ENCODE peak calls at places on chromosome 4, in five cellular contexts. One of them, this sample, is unnamed. For H3K4me1, the result is how much of the 10 kb centered on the place peaks cover.

GRCh38 chr4:150104401-150105027 is 26.3 kb downstream of the DCLK2 start:
- DNase-seq in upper lobe of right lung: no peak
- DNase-seq in CD8-positive, alpha-beta T cell: no peak
- DNase-seq in psoas muscle: no peak
- DNase-seq in heart left ventricle: no peak
- DNase-seq in this sample: no peak

GRCh38 chr4:125421547-125421946 is 106.8 kb downstream of the FAT4 start:
- DNase-seq in psoas muscle: no peak
- DNase-seq in CD8-positive, alpha-beta T cell: no peak
- DNase-seq in upper lobe of right lung: no peak
- DNase-seq in heart left ventricle: no peak
- DNase-seq in this sample: no peak

GRCh38 chr4:134944115-134944514 is 742.5 kb upstream of the PABPC4L start:
- DNase-seq in heart left ventricle: no peak
- DNase-seq in upper lobe of right lung: no peak
- DNase-seq in CD8-positive, alpha-beta T cell: no peak
- DNase-seq in psoas muscle: no peak
- DNase-seq in this sample: no peak

GRCh38 chr4:33980361-33980760 is 2264.0 kb downstream of the ARAP2 start:
- DNase-seq in upper lobe of right lung: no peak
- DNase-seq in psoas muscle: no peak
- DNase-seq in heart left ventricle: no peak
- DNase-seq in CD8-positive, alpha-beta T cell: no peak
- DNase-seq in this sample: no peak

GRCh38 chr4:153634737-153635353 is 49.2 kb upstream of the TLR2 start:
- DNase-seq in upper lobe of right lung: no peak
- DNase-seq in heart left ventricle: no peak
- DNase-seq in psoas muscle: no peak
- DNase-seq in CD8-positive, alpha-beta T cell: no peak
- DNase-seq in this sample: no peak

GRCh38 chr4:152033621-152034020 is 272.8 kb upstream of the GATB start:
- DNase-seq in heart left ventricle: no peak
- DNase-seq in CD8-positive, alpha-beta T cell: no peak
- DNase-seq in upper lobe of right lung: no peak
- DNase-seq in psoas muscle: no peak
- DNase-seq in this sample: no peak

GRCh38 chr4:66062044-66062443 is 391.8 kb upstream of the EPHA5 start:
- DNase-seq in CD8-positive, alpha-beta T cell: no peak
- DNase-seq in psoas muscle: no peak
- DNase-seq in upper lobe of right lung: no peak
- DNase-seq in heart left ventricle: no peak
- DNase-seq in this sample: no peak

GRCh38 chr4:41468122-41468521 is 69.8 kb upstream of the LIMCH1 start:
- DNase-seq in psoas muscle: no peak
- DNase-seq in upper lobe of right lung: no peak
- DNase-seq in CD8-positive, alpha-beta T cell: no peak
- DNase-seq in heart left ventricle: no peak
- DNase-seq in this sample: no peak

GRCh38 chr4:108044951-108045686 is 55.4 kb downstream of the HADH start:
- DNase-seq in heart left ventricle: no peak
- DNase-seq in psoas muscle: no peak
- DNase-seq in upper lobe of right lung: no peak
- DNase-seq in CD8-positive, alpha-beta T cell: no peak
- DNase-seq in this sample: no peak

GRCh38 chr4:108029321-108029720 is 39.6 kb downstream of the HADH start:
- DNase-seq in CD8-positive, alpha-beta T cell: no peak
- DNase-seq in heart left ventricle: no peak
- DNase-seq in upper lobe of right lung: no peak
- DNase-seq in psoas muscle: no peak
- DNase-seq in this sample: no peak

GRCh38 chr4:164068392-164068791 is 573.9 kb downstream of the TMA16 start:
- DNase-seq in CD8-positive, alpha-beta T cell: no peak
- DNase-seq in upper lobe of right lung: peak
- DNase-seq in psoas muscle: no peak
- DNase-seq in heart left ventricle: no peak
- DNase-seq in this sample: no peak

GRCh38 chr4:158010346-158010745 is 162.5 kb downstream of the GASK1B start:
- DNase-seq in psoas muscle: no peak
- DNase-seq in heart left ventricle: no peak
- DNase-seq in CD8-positive, alpha-beta T cell: no peak
- DNase-seq in upper lobe of right lung: no peak
- DNase-seq in this sample: no peak

GRCh38 chr4:185304944-185305690 is 90.6 kb downstream of the LRP2BP start:
- DNase-seq in psoas muscle: no peak
- DNase-seq in heart left ventricle: no peak
- DNase-seq in upper lobe of right lung: peak
- DNase-seq in CD8-positive, alpha-beta T cell: no peak
- DNase-seq in this sample: peak
- TF ChIP-seq CTCF in psoas muscle: peak
- TF ChIP-seq CTCF in heart left ventricle: peak
- TF ChIP-seq CTCF in upper lobe of right lung: peak
- TF ChIP-seq CTCF in CD8-positive, alpha-beta T cell: peak
- TF ChIP-seq CTCF in this sample: no peak

GRCh38 chr4:156694413-156694812 is 277.2 kb downstream of the PDGFC start:
- DNase-seq in upper lobe of right lung: no peak
- DNase-seq in CD8-positive, alpha-beta T cell: no peak
- DNase-seq in heart left ventricle: no peak
- DNase-seq in psoas muscle: no peak
- DNase-seq in this sample: no peak

GRCh38 chr4:156692016-156692415 is 279.6 kb downstream of the PDGFC start:
- DNase-seq in heart left ventricle: no peak
- DNase-seq in upper lobe of right lung: no peak
- DNase-seq in CD8-positive, alpha-beta T cell: no peak
- DNase-seq in psoas muscle: no peak
- DNase-seq in this sample: no peak

GRCh38 chr4:156695163-156695562 is 276.4 kb downstream of the PDGFC start:
- DNase-seq in upper lobe of right lung: no peak
- DNase-seq in heart left ventricle: no peak
- DNase-seq in CD8-positive, alpha-beta T cell: no peak
- DNase-seq in psoas muscle: no peak
- DNase-seq in this sample: no peak

GRCh38 chr4:156693557-156693956 is 278.0 kb downstream of the PDGFC start:
- DNase-seq in upper lobe of right lung: no peak
- DNase-seq in heart left ventricle: no peak
- DNase-seq in psoas muscle: no peak
- DNase-seq in CD8-positive, alpha-beta T cell: no peak
- DNase-seq in this sample: no peak
- H3K4me1 ChIP-seq in upper lobe of right lung: under half
- H3K4me1 ChIP-seq in heart left ventricle: under half
- H3K4me1 ChIP-seq in psoas muscle: under half
- H3K4me1 ChIP-seq in CD8-positive, alpha-beta T cell: under half
- H3K4me1 ChIP-seq in this sample: under half

DNA sequence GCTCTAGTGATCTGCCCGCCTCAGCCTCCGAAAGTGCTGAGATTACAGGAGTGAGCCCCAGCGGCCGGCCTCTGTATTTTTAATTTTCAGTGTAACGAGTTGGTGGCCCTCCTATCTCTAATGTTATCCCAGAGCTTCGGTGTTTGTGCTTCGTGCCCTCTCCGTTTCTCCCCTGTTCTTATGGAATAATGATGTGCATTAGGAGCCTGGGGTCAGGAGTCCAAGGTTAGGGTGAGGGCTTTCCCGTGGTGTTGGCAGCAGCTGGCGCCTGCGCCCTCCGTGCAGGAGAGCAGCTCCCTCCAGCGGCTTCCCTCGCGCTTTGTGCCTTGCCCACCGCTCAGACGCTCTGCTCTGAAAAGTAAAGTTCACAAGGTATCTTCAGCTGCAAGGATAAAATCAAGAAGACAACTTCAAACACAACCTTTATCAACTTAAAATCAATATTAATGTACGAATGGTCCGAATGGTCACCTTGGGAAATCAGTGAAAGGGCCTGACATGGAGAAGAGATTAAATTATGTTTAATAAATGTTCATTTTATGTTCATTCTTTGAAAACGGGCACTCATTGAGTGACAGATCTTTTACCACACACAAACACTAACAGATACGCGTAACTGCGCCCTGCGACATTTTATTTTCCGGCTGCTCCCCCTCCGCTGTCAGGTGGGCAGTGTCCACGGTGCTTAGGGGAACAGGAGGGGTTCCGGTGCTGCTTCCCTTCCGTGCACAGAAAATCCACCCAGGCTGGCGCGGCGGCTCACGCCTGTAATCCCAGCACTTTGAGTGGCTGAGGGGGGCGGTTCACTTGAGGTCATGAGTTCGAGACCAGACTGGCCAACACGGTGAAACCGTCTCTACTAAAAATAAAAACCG is 62.4 kb downstream of the TRAPPC11 start:
- DNase-seq in heart left ventricle: peak
- DNase-seq in psoas muscle: peak
- DNase-seq in CD8-positive, alpha-beta T cell: no peak
- DNase-seq in upper lobe of right lung: peak
- DNase-seq in this sample: peak
- H3K4me3 ChIP-seq in heart left ventricle: peak
- H3K4me3 ChIP-seq in psoas muscle: peak
- H3K4me3 ChIP-seq in CD8-positive, alpha-beta T cell: peak
- H3K4me3 ChIP-seq in upper lobe of right lung: peak
- H3K4me3 ChIP-seq in this sample: no peak

GRCh38 chr4:77184018-77184417 is 27.0 kb downstream of the CCNG2 start:
- DNase-seq in CD8-positive, alpha-beta T cell: no peak
- DNase-seq in psoas muscle: no peak
- DNase-seq in heart left ventricle: no peak
- DNase-seq in upper lobe of right lung: no peak
- DNase-seq in this sample: no peak
- TF ChIP-seq CTCF in CD8-positive, alpha-beta T cell: no peak
- TF ChIP-seq CTCF in psoas muscle: no peak
- TF ChIP-seq CTCF in heart left ventricle: no peak
- TF ChIP-seq CTCF in upper lobe of right lung: no peak
- TF ChIP-seq CTCF in this sample: no peak

GRCh38 chr4:145520172-145520571 is 38.5 kb downstream of the SMAD1 start:
- DNase-seq in heart left ventricle: no peak
- DNase-seq in psoas muscle: no peak
- DNase-seq in CD8-positive, alpha-beta T cell: no peak
- DNase-seq in upper lobe of right lung: no peak
- DNase-seq in this sample: no peak

GRCh38 chr4:145524535-145524934 is 42.9 kb downstream of the SMAD1 start:
- DNase-seq in CD8-positive, alpha-beta T cell: no peak
- DNase-seq in psoas muscle: no peak
- DNase-seq in heart left ventricle: no peak
- DNase-seq in upper lobe of right lung: no peak
- DNase-seq in this sample: no peak

GRCh38 chr4:145525291-145525740 is 43.7 kb downstream of the SMAD1 start:
- DNase-seq in heart left ventricle: no peak
- DNase-seq in CD8-positive, alpha-beta T cell: no peak
- DNase-seq in psoas muscle: no peak
- DNase-seq in upper lobe of right lung: no peak
- DNase-seq in this sample: no peak

GRCh38 chr4:145523117-145523516 is 41.5 kb downstream of the SMAD1 start:
- DNase-seq in upper lobe of right lung: no peak
- DNase-seq in heart left ventricle: no peak
- DNase-seq in psoas muscle: no peak
- DNase-seq in CD8-positive, alpha-beta T cell: no peak
- DNase-seq in this sample: no peak

DNA sequence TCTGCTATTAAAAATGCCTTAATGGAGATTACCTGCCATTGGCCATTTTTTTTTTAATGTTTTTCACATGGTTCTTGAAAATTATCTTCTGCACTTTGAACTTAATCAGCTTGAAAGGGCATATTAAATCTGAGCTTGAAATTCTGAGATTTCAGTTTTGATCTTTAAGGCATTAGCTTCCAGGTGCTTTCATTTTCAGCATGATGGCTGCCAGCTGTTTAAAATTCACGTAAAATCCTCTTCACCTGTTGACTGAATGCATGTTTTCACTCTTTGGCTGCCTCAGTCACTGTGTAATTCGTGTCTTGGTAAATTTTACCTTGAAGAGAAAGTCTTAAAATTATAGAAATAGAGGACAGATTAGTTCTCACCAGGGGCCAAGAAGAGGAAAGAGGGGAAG is 39.6 kb downstream of the SMAD1 start:
- DNase-seq in heart left ventricle: no peak
- DNase-seq in psoas muscle: no peak
- DNase-seq in CD8-positive, alpha-beta T cell: no peak
- DNase-seq in upper lobe of right lung: no peak
- DNase-seq in this sample: no peak
- H3K4me1 ChIP-seq in heart left ventricle: under half
- H3K4me1 ChIP-seq in psoas muscle: under half
- H3K4me1 ChIP-seq in CD8-positive, alpha-beta T cell: under half
- H3K4me1 ChIP-seq in upper lobe of right lung: under half
- H3K4me1 ChIP-seq in this sample: under half

GRCh38 chr4:69096111-69096656 is at the start of gene UGT2B7:
- DNase-seq in CD8-positive, alpha-beta T cell: no peak
- DNase-seq in psoas muscle: no peak
- DNase-seq in upper lobe of right lung: no peak
- DNase-seq in heart left ventricle: no peak
- DNase-seq in this sample: no peak
- H3K4me3 ChIP-seq in CD8-positive, alpha-beta T cell: no peak
- H3K4me3 ChIP-seq in psoas muscle: no peak
- H3K4me3 ChIP-seq in upper lobe of right lung: no peak
- H3K4me3 ChIP-seq in heart left ventricle: no peak
- H3K4me3 ChIP-seq in this sample: no peak

GRCh38 chr4:7194251-7195137 is 2.2 kb downstream of the SORCS2 start:
- DNase-seq in upper lobe of right lung: peak
- DNase-seq in psoas muscle: no peak
- DNase-seq in heart left ventricle: no peak
- DNase-seq in CD8-positive, alpha-beta T cell: no peak
- DNase-seq in this sample: peak
- TF ChIP-seq CTCF in upper lobe of right lung: peak
- TF ChIP-seq CTCF in psoas muscle: peak
- TF ChIP-seq CTCF in heart left ventricle: peak
- TF ChIP-seq CTCF in CD8-positive, alpha-beta T cell: no peak
- TF ChIP-seq CTCF in this sample: no peak

GRCh38 chr4:76435689-76436176 is 704 bp downstream of the SHROOM3 start:
- DNase-seq in CD8-positive, alpha-beta T cell: no peak
- DNase-seq in upper lobe of right lung: no peak
- DNase-seq in heart left ventricle: no peak
- DNase-seq in psoas muscle: no peak
- DNase-seq in this sample: no peak
- H3K4me1 ChIP-seq in CD8-positive, alpha-beta T cell: under half
- H3K4me1 ChIP-seq in upper lobe of right lung: under half
- H3K4me1 ChIP-seq in heart left ventricle: under half
- H3K4me1 ChIP-seq in psoas muscle: under half
- H3K4me1 ChIP-seq in this sample: under half

DNA sequence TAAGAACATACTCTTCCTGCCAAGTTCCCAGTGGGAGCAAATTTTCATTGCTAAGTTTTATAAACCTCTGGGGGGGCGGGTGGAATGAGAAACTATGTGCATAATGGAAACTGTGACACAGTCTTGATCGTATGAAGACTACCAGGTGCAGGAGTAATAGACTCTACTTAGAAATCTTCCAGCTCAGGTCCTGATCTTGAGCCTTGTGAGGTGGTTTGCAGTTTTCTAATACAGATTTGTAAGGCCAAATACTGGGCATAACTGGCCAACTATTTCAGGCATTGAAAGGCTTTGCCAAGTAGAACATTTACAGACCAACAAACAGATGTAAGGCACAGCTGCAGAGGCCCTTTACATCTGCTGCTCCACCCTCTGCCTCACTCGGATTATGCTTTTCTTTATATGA is 89.7 kb upstream of the CBR4 start:
- DNase-seq in psoas muscle: no peak
- DNase-seq in CD8-positive, alpha-beta T cell: no peak
- DNase-seq in upper lobe of right lung: no peak
- DNase-seq in heart left ventricle: peak
- DNase-seq in this sample: no peak
- H3K4me3 ChIP-seq in psoas muscle: no peak
- H3K4me3 ChIP-seq in CD8-positive, alpha-beta T cell: no peak
- H3K4me3 ChIP-seq in upper lobe of right lung: no peak
- H3K4me3 ChIP-seq in heart left ventricle: no peak
- H3K4me3 ChIP-seq in this sample: no peak

This sample was measured in mucosa of descending colon.